ENCODE peak calls at places on chromosomes 6 and 20, in six cellular contexts. K is HFF-Myc, Z is cardiac muscle cell, T is A549, S is brain microvascular endothelial cell, E is Right ventricle myocardium superior. L is an unnamed sample.

GRCh38 chr6:16481680-16482079 is 243.3 kb downstream of the GMPR start:
- DNase-seq in S (no peak), Z (no peak), E (no peak), K (no peak), T (no peak), L (no peak)

GRCh38 chr6:155174576-155175174 is 89.1 kb upstream of the CLDN20 start:
- DNase-seq in E (no peak), Z (peak; percentile 80), K (peak; percentile 89), S (peak; percentile 83), T (peak; percentile 76), L (no peak)

GRCh38 chr6:164690241-164690640 is 619.2 kb downstream of the C6orf118 start:
- DNase-seq in T (no peak), Z (no peak), K (no peak), S (no peak), E (no peak), L (no peak)

GRCh38 chr6:145733770-145734169 is 1.6 kb downstream of the EPM2A start:
- DNase-seq in S (no peak), Z (no peak), T (no peak), E (no peak), K (no peak), L (no peak)

GRCh38 chr6:105981002-105981887 is 104.9 kb upstream of the PRDM1 start:
- DNase-seq in K (no peak), E (peak; percentile 43), Z (peak; percentile 29), S (no peak), T (no peak), L (peak; percentile 87)

GRCh38 chr6:166112580-166112979 is 55.1 kb downstream of the TBXT start:
- DNase-seq in Z (no peak), E (no peak), K (no peak), T (peak; percentile 86), S (peak; percentile 90), L (no peak)

GRCh38 chr6:138115877-138116660 is 8.8 kb upstream of the PERP start:
- DNase-seq in T (peak; percentile 40), S (peak; percentile 60), Z (peak; percentile 83), K (peak; percentile 44), E (peak; percentile 62), L (peak; percentile 83)

GRCh38 chr6:79078057-79078969 is at the start of gene PHIP:
- DNase-seq in Z (peak; percentile 94), K (peak; percentile 78), E (peak; percentile 96), S (peak; percentile 97), T (peak; percentile 42), L (peak; percentile 98)

GRCh38 chr6:23414204-23414501 is 711.9 kb upstream of the NRSN1 start:
- DNase-seq in K (peak; percentile 48), Z (peak; percentile 29), T (no peak), S (peak; percentile 42), E (no peak), L (no peak)

GRCh38 chr6:139540276-139540675 is 165.8 kb upstream of the CITED2 start:
- DNase-seq in E (no peak), K (no peak), Z (no peak), S (peak; percentile 48), T (no peak), L (peak; percentile 76)

GRCh38 chr6:81105998-81106397 is 646.5 kb downstream of the TENT5A start:
- DNase-seq in E (no peak), Z (no peak), T (no peak), K (no peak), S (no peak), L (no peak)

GRCh38 chr6:128807577-128807976 is 75.4 kb upstream of the LAMA2 start:
- DNase-seq in K (peak; percentile 22), Z (peak; percentile 42), T (no peak), S (no peak), E (no peak), L (no peak)

GRCh38 chr6:75619230-75619899 is 17.7 kb downstream of the SENP6 start:
- DNase-seq in K (no peak), Z (no peak), T (no peak), S (no peak), E (no peak), L (no peak)

GRCh38 chr20:57791946-57792328 is 82.1 kb upstream of the PMEPA1 start:
- DNase-seq in Z (no peak), S (no peak), E (peak; percentile 47), T (no peak), K (no peak), L (peak; percentile 32)

GRCh38 chr6:166639921-166640320 is 12.9 kb upstream of the RPS6KA2 start:
- DNase-seq in E (no peak), Z (no peak), T (no peak), S (no peak), K (no peak), L (no peak)

GRCh38 chr20:62104234-62104789 is 18.0 kb upstream of the LSM14B start:
- DNase-seq in T (no peak), K (no peak), S (no peak), E (peak; percentile 12), Z (no peak), L (no peak)

GRCh38 chr6:26204332-26205160 is 117.3 kb downstream of the HFE start:
- DNase-seq in Z (peak; percentile 98), T (peak; percentile 92), K (peak; percentile 99), S (peak; percentile 99), E (peak; percentile 89), L (peak; percentile 95)

L was measured in spleen.